ENCODE peak calls at places on chromosomes 2 and 18, in six cellular contexts. H is ovary, C is GM06990, M is Caco-2, T is HFF-Myc, R is Peyer's patch. Y is an unnamed sample.

GRCh38 chr2:236536727-236537398 is 32.8 kb upstream of the ACKR3 start:
- DNase-seq in H (no peak), C (peak), M (no peak), T (no peak), R (peak), Y (no peak)

GRCh38 chr2:74756356-74756890 is 77.5 kb upstream of the HK2 start:
- DNase-seq in H (no peak), C (no peak), M (no peak), T (no peak), R (no peak), Y (no peak)

GRCh38 chr2:233079473-233079877 is 19.3 kb downstream of the INPP5D start:
- DNase-seq in H (no peak), C (peak), M (no peak), T (no peak), R (peak), Y (no peak)

GRCh38 chr2:69223759-69224494 is 163.1 kb downstream of the GFPT1 start:
- DNase-seq in H (no peak), C (no peak), M (no peak), T (no peak), R (no peak), Y (no peak)

GRCh38 chr2:120539937-120540718 is 194.2 kb downstream of the INHBB start:
- DNase-seq in H (no peak), C (no peak), M (peak), T (peak), R (no peak), Y (peak)

GRCh38 chr2:7440985-7441384 is 523.8 kb downstream of the RNF144A start:
- DNase-seq in H (no peak), C (no peak), M (no peak), T (no peak), R (no peak), Y (no peak)

GRCh38 chr2:19320813-19321212 is 37.6 kb downstream of the OSR1 start:
- DNase-seq in H (no peak), C (no peak), M (no peak), T (no peak), R (no peak), Y (no peak)

GRCh38 chr18:25814841-25815458 is 275.5 kb downstream of the SS18 start:
- DNase-seq in H (no peak), C (no peak), M (no peak), T (peak), R (no peak), Y (no peak)

GRCh38 chr2:37573406-37573805 is 98.0 kb downstream of the CDC42EP3 start:
- DNase-seq in H (no peak), C (no peak), M (no peak), T (no peak), R (no peak), Y (no peak)

GRCh38 chr2:21930224-21930623 is 806.5 kb downstream of the TDRD15 start:
- DNase-seq in H (no peak), C (no peak), M (no peak), T (no peak), R (no peak), Y (no peak)

GRCh38 chr18:63131106-63131943 is 188.2 kb downstream of the BCL2 start:
- DNase-seq in H (peak), C (no peak), M (no peak), T (peak), R (peak), Y (peak)

GRCh38 chr2:239938651-239939486 is 86.3 kb downstream of the NDUFA10 start:
- DNase-seq in H (no peak), C (no peak), M (no peak), T (no peak), R (no peak), Y (no peak)

GRCh38 chr2:54808642-54809041 is 85.2 kb downstream of the EML6 start:
- DNase-seq in H (no peak), C (no peak), M (no peak), T (no peak), R (no peak), Y (no peak)

GRCh38 chr2:45055261-45055660 is 46.0 kb upstream of the SIX2 start:
- DNase-seq in H (no peak), C (no peak), M (no peak), T (no peak), R (no peak), Y (no peak)

GRCh38 chr2:133139847-133140533 is 428.3 kb downstream of the NCKAP5 start:
- DNase-seq in H (no peak), C (no peak), M (no peak), T (no peak), R (no peak), Y (no peak)

GRCh38 chr2:109423556-109424359 is 190.0 kb downstream of the SEPTIN10 start:
- DNase-seq in H (no peak), C (no peak), M (peak), T (no peak), R (no peak), Y (no peak)

GRCh38 chr18:75582406-75582821 is 154.9 kb upstream of the SMIM21 start:
- DNase-seq in H (no peak), C (no peak), M (no peak), T (no peak), R (no peak), Y (no peak)

GRCh38 chr2:232937278-232937906 is 67.3 kb downstream of the SNORC start:
- DNase-seq in H (no peak), C (no peak), M (no peak), T (no peak), R (no peak), Y (no peak)

GRCh38 chr2:219769044-219770030 is 141.9 kb downstream of the SLC4A3 start:
- DNase-seq in H (peak), C (no peak), M (no peak), T (no peak), R (no peak), Y (no peak)

GRCh38 chr18:56770873-56771272 is 119.7 kb downstream of the WDR7 start:
- DNase-seq in H (no peak), C (no peak), M (no peak), T (no peak), R (no peak), Y (no peak)

GRCh38 chr2:221467610-221468009 is 104.5 kb downstream of the EPHA4 start:
- DNase-seq in H (peak), C (no peak), M (no peak), T (no peak), R (no peak), Y (no peak)

GRCh38 chr2:235132641-235133040 is 180.8 kb downstream of the SH3BP4 start:
- DNase-seq in H (no peak), C (no peak), M (no peak), T (no peak), R (no peak), Y (no peak)

GRCh38 chr2:152743004-152743403 is 24.6 kb downstream of the ARL6IP6 start:
- DNase-seq in H (no peak), C (no peak), M (peak), T (no peak), R (no peak), Y (no peak)

GRCh38 chr2:160429248-160430000 is 64.2 kb downstream of the RBMS1 start:
- DNase-seq in H (no peak), C (no peak), M (peak), T (peak), R (no peak), Y (no peak)

GRCh38 chr2:37851828-37852584 is 73.1 kb upstream of the RMDN2 start:
- DNase-seq in H (no peak), C (peak), M (no peak), T (no peak), R (no peak), Y (no peak)

GRCh38 chr2:120910069-120910468 is 174.4 kb downstream of the GLI2 start:
- DNase-seq in H (no peak), C (no peak), M (no peak), T (no peak), R (no peak), Y (no peak)

GRCh38 chr2:88038263-88039105 is 17.1 kb downstream of the KRCC1 start:
- DNase-seq in H (no peak), C (no peak), M (peak), T (peak), R (no peak), Y (no peak)

GRCh38 chr18:21192308-21192624 is 49.8 kb upstream of the GREB1L start:
- DNase-seq in H (no peak), C (no peak), M (no peak), T (no peak), R (no peak), Y (no peak)

GRCh38 chr2:8303322-8303832 is 378.5 kb upstream of the ID2 start:
- DNase-seq in H (no peak), C (peak), M (no peak), T (no peak), R (peak), Y (no peak)

GRCh38 chr18:4352746-4353522 is 102.2 kb downstream of the DLGAP1 start:
- DNase-seq in H (no peak), C (no peak), M (no peak), T (no peak), R (no peak), Y (no peak)

GRCh38 chr2:47009368-47009767 is 93.8 kb upstream of the MCFD2 start:
- DNase-seq in H (no peak), C (no peak), M (no peak), T (no peak), R (no peak), Y (no peak)

GRCh38 chr2:239359194-239359912 is 41.5 kb downstream of the HDAC4 start:
- DNase-seq in H (no peak), C (no peak), M (no peak), T (no peak), R (no peak), Y (no peak)

GRCh38 chr2:96527052-96527964 is 9.2 kb upstream of the ARID5A start:
- DNase-seq in H (peak), C (peak), M (no peak), T (no peak), R (peak), Y (peak)

GRCh38 chr2:39435974-39436591 is 1.0 kb downstream of the MAP4K3 start:
- DNase-seq in H (peak), C (no peak), M (peak), T (no peak), R (no peak), Y (peak)

GRCh38 chr2:128396946-128397345 is 78.3 kb upstream of the HS6ST1 start:
- DNase-seq in H (no peak), C (no peak), M (no peak), T (no peak), R (no peak), Y (no peak)

GRCh38 chr2:182522930-182523541 is 96.2 kb upstream of the PDE1A start:
- DNase-seq in H (no peak), C (no peak), M (no peak), T (no peak), R (no peak), Y (no peak)

GRCh38 chr18:59621027-59621426 is 76.2 kb downstream of the CCBE1 start:
- DNase-seq in H (no peak), C (no peak), M (no peak), T (no peak), R (no peak), Y (no peak)

DNA sequence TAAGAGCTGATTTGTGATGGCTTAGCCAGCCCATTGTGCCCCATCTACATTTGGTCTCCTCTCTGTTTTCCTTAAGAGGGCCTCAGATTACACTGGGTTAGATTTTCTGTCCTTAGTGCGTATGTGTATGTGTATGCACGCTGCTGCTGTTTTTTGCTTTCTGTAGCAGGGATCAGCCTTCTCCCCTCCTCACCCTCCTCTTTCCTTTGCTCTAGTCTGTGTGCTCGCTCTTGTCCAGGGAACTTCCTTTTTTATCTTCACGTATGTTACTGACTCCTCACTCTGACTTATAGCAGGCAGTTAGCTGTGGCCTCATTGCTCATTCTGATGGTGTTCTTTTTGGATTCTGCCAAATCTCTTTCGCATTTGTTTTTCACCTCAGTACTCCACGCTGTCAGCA is 33.3 kb upstream of the MGAT5 start:
- DNase-seq in H (no peak), C (no peak), M (no peak), T (no peak), R (no peak), Y (no peak)
- H3K4me3 ChIP-seq in H (no peak), C (no peak), M (no peak), T (no peak), R (no peak), Y (no peak)

DNA sequence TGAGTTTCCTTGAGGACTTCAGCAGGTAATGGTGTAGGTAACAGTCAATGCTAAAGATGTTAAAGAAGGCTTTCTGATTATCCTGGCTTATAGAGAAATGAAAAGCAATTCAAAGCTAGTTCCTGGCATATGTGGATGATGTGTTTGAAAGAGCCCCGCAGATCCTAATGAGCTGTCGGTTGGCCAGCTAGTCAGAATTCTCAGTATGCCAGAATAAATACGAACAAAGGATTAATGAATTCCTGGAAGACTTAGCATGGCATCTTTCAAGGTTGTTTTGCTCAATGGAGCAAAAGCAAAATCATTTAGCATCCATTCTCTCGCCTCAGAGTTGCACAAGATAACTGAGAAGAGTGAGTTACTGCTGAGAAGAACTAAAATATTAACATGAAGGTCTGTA is 307.6 kb downstream of the RIT2 start:
- DNase-seq in H (no peak), C (no peak), M (no peak), T (no peak), R (no peak), Y (no peak)
- H3K4me3 ChIP-seq in H (no peak), C (no peak), M (no peak), T (no peak), R (no peak), Y (no peak)

GRCh38 chr18:9571546-9571945 is 42.8 kb downstream of the PPP4R1 start:
- DNase-seq in H (no peak), C (no peak), M (no peak), T (no peak), R (no peak), Y (no peak)

GRCh38 chr18:9574473-9575115 is 39.8 kb downstream of the PPP4R1 start:
- DNase-seq in H (no peak), C (no peak), M (no peak), T (no peak), R (no peak), Y (no peak)

GRCh38 chr18:9568186-9568585 is 46.2 kb downstream of the PPP4R1 start:
- DNase-seq in H (no peak), C (no peak), M (no peak), T (no peak), R (no peak), Y (no peak)

GRCh38 chr18:9569178-9569577 is 45.2 kb downstream of the PPP4R1 start:
- DNase-seq in H (no peak), C (no peak), M (no peak), T (no peak), R (no peak), Y (no peak)

DNA sequence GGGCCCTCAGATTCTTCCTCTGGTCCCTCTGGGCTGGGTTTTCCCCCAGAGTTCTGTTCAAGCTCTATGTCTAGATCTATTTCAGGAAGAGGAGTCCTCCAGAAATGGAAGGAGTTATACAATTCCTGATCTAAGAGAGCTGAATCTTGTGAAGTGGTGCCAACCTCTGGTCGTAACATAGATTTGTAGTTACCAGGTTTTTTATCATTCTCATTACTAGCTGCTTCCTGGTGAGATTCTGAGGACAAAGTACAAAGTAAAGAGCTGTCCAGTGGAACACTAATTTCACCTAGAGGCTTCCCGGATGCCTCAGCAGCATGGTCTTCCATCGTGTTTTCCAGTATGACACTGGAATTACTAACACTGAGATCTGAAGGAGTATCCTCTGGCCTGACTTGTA is 44.1 kb downstream of the PPP4R1 start:
- DNase-seq in H (no peak), C (no peak), M (no peak), T (no peak), R (no peak), Y (no peak)
- H3K4me3 ChIP-seq in H (no peak), C (no peak), M (no peak), T (no peak), R (no peak), Y (no peak)

DNA sequence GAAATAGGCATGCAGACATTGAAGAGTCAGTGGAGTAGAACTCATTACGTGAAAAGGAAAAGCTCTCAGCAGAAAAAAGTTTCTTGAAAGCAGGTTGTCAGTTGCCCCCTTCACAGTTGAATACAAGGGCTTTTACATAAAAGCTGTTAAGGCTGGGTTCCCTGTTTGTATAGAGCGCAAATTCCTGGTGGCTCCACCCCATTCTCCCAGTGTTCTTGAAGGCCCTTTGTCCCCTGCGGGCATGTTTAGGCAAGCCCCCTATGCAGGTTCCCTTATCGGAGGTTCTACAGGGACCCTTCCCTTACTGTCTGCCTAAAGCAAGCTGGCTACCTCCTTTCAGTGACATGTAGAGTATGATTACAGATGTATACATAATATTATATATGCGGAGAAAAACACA is 497.2 kb upstream of the SYT4 start:
- DNase-seq in H (no peak), C (no peak), M (no peak), T (no peak), R (no peak), Y (no peak)
- H3K4me3 ChIP-seq in H (no peak), C (no peak), M (no peak), T (no peak), R (no peak), Y (no peak)

GRCh38 chr2:237599465-237600110 is 9.1 kb upstream of the RAB17 start:
- DNase-seq in H (no peak), C (no peak), M (no peak), T (no peak), R (no peak), Y (no peak)
- H3K4me3 ChIP-seq in H (peak), C (no peak), M (no peak), T (no peak), R (no peak), Y (no peak)

GRCh38 chr2:26317377-26318105 is 28.4 kb upstream of the SELENOI start:
- DNase-seq in H (no peak), C (no peak), M (no peak), T (no peak), R (no peak), Y (no peak)
- H3K4me3 ChIP-seq in H (no peak), C (no peak), M (no peak), T (no peak), R (no peak), Y (no peak)